ENCODE peak calls at places on chromosomes 2 and 18, in nine cellular contexts. B is aorta; E is activated CD8-positive, alpha-beta memory T cell treated with anti-CD3 and anti-CD28 coated beads, Interleukin-2, amount 50 U/mL, for 48 hours; F is MCF 10A; P is left ventricle myocardium inferior; J is ureter; X is renal cortical epithelial cell; A is brain microvascular endothelial cell; V is LoVo. Y is an unnamed sample.

GRCh38 chr2:195470622-195471021 is 186.4 kb upstream of the SLC39A10 start:
- DNase-seq in V (no peak), J (no peak), B (no peak), F (no peak), E (no peak), X (no peak), A (no peak), P (no peak), Y (no peak)

GRCh38 chr2:32284321-32284720 is 6.6 kb downstream of the YIPF4 start:
- DNase-seq in P (no peak), J (no peak), E (no peak), F (peak), X (peak), V (no peak), B (no peak), A (no peak), Y (no peak)

GRCh38 chr2:61059382-61059781 is 6.3 kb upstream of the SANBR start:
- DNase-seq in A (no peak), J (no peak), B (no peak), E (no peak), P (no peak), X (no peak), V (no peak), F (no peak), Y (no peak)

GRCh38 chr2:98463988-98464771 is 19.5 kb downstream of the INPP4A start:
- DNase-seq in X (no peak), V (no peak), B (no peak), P (no peak), J (no peak), E (no peak), A (no peak), F (no peak), Y (no peak)

GRCh38 chr2:3193423-3194330 is 183.9 kb downstream of the EIPR1 start:
- DNase-seq in J (no peak), E (no peak), P (no peak), F (no peak), V (no peak), X (peak), B (peak), A (no peak), Y (no peak)

GRCh38 chr2:210541280-210541902 is 15.0 kb upstream of the CPS1 start:
- DNase-seq in B (no peak), E (no peak), X (peak), A (no peak), P (no peak), V (no peak), J (no peak), F (no peak), Y (no peak)

GRCh38 chr2:203804070-203804469 is 63.5 kb upstream of the CTLA4 start:
- DNase-seq in F (peak), P (no peak), A (peak), J (no peak), B (peak), E (no peak), V (no peak), X (peak), Y (no peak)

GRCh38 chr18:51211552-51211951 is 14.1 kb upstream of the MEX3C start:
- DNase-seq in P (no peak), F (peak), V (peak), A (peak), J (peak), B (no peak), X (peak), E (peak), Y (no peak)

GRCh38 chr2:667332-668000 is 9.7 kb downstream of the TMEM18 start:
- DNase-seq in J (no peak), P (no peak), E (no peak), X (peak), V (peak), B (no peak), F (peak), A (peak), Y (no peak)

GRCh38 chr2:74498500-74499268 is 719 bp downstream of the LBX2 start:
- DNase-seq in J (no peak), B (no peak), P (no peak), V (no peak), X (peak), E (peak), F (no peak), A (no peak), Y (peak)

GRCh38 chr2:11744631-11745394 is 1.6 kb upstream of the LPIN1 start:
- DNase-seq in B (peak), V (no peak), P (peak), A (peak), F (peak), J (no peak), X (peak), E (no peak), Y (peak)

GRCh38 chr2:204686415-204686814 is 141.1 kb downstream of the PARD3B start:
- DNase-seq in P (no peak), J (no peak), F (no peak), A (no peak), E (no peak), X (no peak), B (no peak), V (no peak), Y (no peak)

GRCh38 chr2:96072746-96073145 is 38.0 kb upstream of the GPAT2 start:
- DNase-seq in P (peak), F (no peak), X (no peak), J (no peak), B (no peak), V (no peak), A (no peak), E (no peak), Y (no peak)

GRCh38 chr2:199484927-199485326 is 27.2 kb upstream of the SATB2 start:
- DNase-seq in A (no peak), B (no peak), V (peak), X (no peak), E (no peak), J (no peak), P (no peak), F (peak), Y (peak)

GRCh38 chr2:180006781-180007579 is at the start of gene CWC22:
- DNase-seq in E (peak), X (peak), P (peak), B (peak), V (peak), F (peak), J (peak), A (peak), Y (peak)

GRCh38 chr18:29147944-29148343 is 971.0 kb upstream of the CDH2 start:
- DNase-seq in B (no peak), X (peak), E (no peak), A (peak), F (peak), P (no peak), J (no peak), V (no peak), Y (peak)

GRCh38 chr2:162312853-162313252 is 5.6 kb downstream of the IFIH1 start:
- DNase-seq in F (no peak), X (no peak), E (no peak), V (no peak), B (no peak), J (no peak), A (no peak), P (no peak), Y (no peak)

GRCh38 chr2:233091595-233092375 is 31.6 kb downstream of the INPP5D start:
- DNase-seq in A (no peak), J (no peak), B (peak), V (no peak), X (no peak), F (no peak), E (no peak), P (no peak), Y (no peak)

GRCh38 chr2:58039170-58039611 is 7.4 kb upstream of the VRK2 start:
- DNase-seq in A (peak), B (no peak), E (no peak), P (no peak), X (no peak), V (no peak), J (no peak), F (no peak), Y (no peak)

GRCh38 chr2:46409756-46410155 is 69.6 kb upstream of the TMEM247 start:
- DNase-seq in P (no peak), F (no peak), J (no peak), B (no peak), A (no peak), V (no peak), X (no peak), E (no peak), Y (no peak)

GRCh38 chr2:45841752-45842407 is 190.4 kb downstream of the PRKCE start:
- DNase-seq in A (no peak), P (no peak), V (no peak), E (no peak), X (no peak), J (no peak), B (no peak), F (no peak), Y (no peak)

GRCh38 chr2:182870227-182870626 is 3.8 kb upstream of the FRZB start:
- DNase-seq in X (no peak), J (no peak), E (no peak), B (no peak), P (no peak), A (no peak), V (no peak), F (peak), Y (peak)

Y was measured in NCI-H69.